ENCODE peak calls at places on chromosomes 11 and 22, in five cellular contexts. One of them, this sample, is unnamed.

GRCh38 chr22:42720263-42721044 is at the start of gene A4GALT:
- DNase-seq in adrenal gland: no peak
- DNase-seq in K562: peak
- DNase-seq in esophagus muscularis mucosa: no peak
- DNase-seq in prostate gland: no peak
- DNase-seq in this sample: no peak

GRCh38 chr11:65915101-65915820 is 3.6 kb downstream of the C11orf68 start:
- DNase-seq in adrenal gland: no peak
- DNase-seq in prostate gland: no peak
- DNase-seq in esophagus muscularis mucosa: no peak
- DNase-seq in K562: no peak
- DNase-seq in this sample: no peak

GRCh38 chr11:2471048-2471803 is 26.4 kb downstream of the KCNQ1 start:
- DNase-seq in prostate gland: no peak
- DNase-seq in esophagus muscularis mucosa: peak
- DNase-seq in adrenal gland: peak
- DNase-seq in K562: no peak
- DNase-seq in this sample: peak

GRCh38 chr11:70860855-70861254 is 391.5 kb downstream of the SHANK2 start:
- DNase-seq in adrenal gland: no peak
- DNase-seq in esophagus muscularis mucosa: no peak
- DNase-seq in K562: no peak
- DNase-seq in prostate gland: no peak
- DNase-seq in this sample: no peak

GRCh38 chr22:19176175-19176630 is 2.3 kb downstream of the SLC25A1 start:
- DNase-seq in K562: no peak
- DNase-seq in prostate gland: no peak
- DNase-seq in adrenal gland: no peak
- DNase-seq in esophagus muscularis mucosa: no peak
- DNase-seq in this sample: no peak

GRCh38 chr11:2213890-2214526 is 42.4 kb upstream of the TH start:
- DNase-seq in esophagus muscularis mucosa: peak
- DNase-seq in prostate gland: no peak
- DNase-seq in K562: no peak
- DNase-seq in adrenal gland: no peak
- DNase-seq in this sample: peak

GRCh38 chr11:16382638-16383380 is 26.5 kb upstream of the SOX6 start:
- DNase-seq in adrenal gland: no peak
- DNase-seq in esophagus muscularis mucosa: no peak
- DNase-seq in prostate gland: no peak
- DNase-seq in K562: no peak
- DNase-seq in this sample: no peak

GRCh38 chr11:115930886-115931537 is 426.8 kb upstream of the CADM1 start:
- DNase-seq in prostate gland: no peak
- DNase-seq in adrenal gland: no peak
- DNase-seq in K562: no peak
- DNase-seq in esophagus muscularis mucosa: no peak
- DNase-seq in this sample: no peak

GRCh38 chr11:11789735-11790369 is 51.9 kb upstream of the USP47 start:
- DNase-seq in esophagus muscularis mucosa: peak
- DNase-seq in prostate gland: no peak
- DNase-seq in adrenal gland: no peak
- DNase-seq in K562: peak
- DNase-seq in this sample: no peak

GRCh38 chr11:61079416-61080150 is 22.7 kb upstream of the CD5 start:
- DNase-seq in K562: no peak
- DNase-seq in adrenal gland: no peak
- DNase-seq in prostate gland: no peak
- DNase-seq in esophagus muscularis mucosa: no peak
- DNase-seq in this sample: no peak

GRCh38 chr11:19808076-19808911 is 95.7 kb downstream of the NAV2 start:
- DNase-seq in esophagus muscularis mucosa: no peak
- DNase-seq in K562: no peak
- DNase-seq in prostate gland: no peak
- DNase-seq in adrenal gland: no peak
- DNase-seq in this sample: no peak

GRCh38 chr11:64729851-64730382 is 6.9 kb upstream of the NRXN2 start:
- DNase-seq in prostate gland: no peak
- DNase-seq in esophagus muscularis mucosa: no peak
- DNase-seq in adrenal gland: peak
- DNase-seq in K562: peak
- DNase-seq in this sample: no peak

DNA sequence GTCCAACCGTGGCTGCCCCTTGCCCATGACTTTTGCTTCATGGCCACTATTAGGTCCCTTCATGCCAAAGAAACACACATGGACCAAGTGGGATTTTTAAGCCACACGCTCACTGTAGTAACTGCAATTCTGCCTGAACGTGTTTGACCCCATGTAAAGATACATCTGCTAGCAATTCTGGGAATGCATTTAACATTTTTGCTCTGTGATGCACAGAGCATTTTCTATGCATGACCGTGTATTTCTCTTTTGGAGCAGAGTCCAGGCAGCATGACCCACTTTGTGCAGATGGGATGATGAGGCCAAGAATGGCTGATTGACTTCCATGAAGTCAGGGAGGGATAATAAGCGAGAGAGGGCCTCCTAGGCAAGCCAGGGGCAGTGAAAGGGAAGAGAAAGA is 108.5 kb downstream of the TP53I11 start:
- DNase-seq in esophagus muscularis mucosa: no peak
- DNase-seq in K562: no peak
- DNase-seq in prostate gland: no peak
- DNase-seq in adrenal gland: no peak
- DNase-seq in this sample: no peak
- H3K4me3 ChIP-seq in esophagus muscularis mucosa: no peak
- H3K4me3 ChIP-seq in K562: no peak
- H3K4me3 ChIP-seq in prostate gland: no peak
- H3K4me3 ChIP-seq in adrenal gland: no peak
- H3K4me3 ChIP-seq in this sample: no peak

GRCh38 chr11:34266987-34267386 is 90.8 kb downstream of the ABTB2 start:
- DNase-seq in K562: no peak
- DNase-seq in prostate gland: no peak
- DNase-seq in adrenal gland: no peak
- DNase-seq in esophagus muscularis mucosa: no peak
- DNase-seq in this sample: no peak
- TF ChIP-seq CTCF in K562: no peak
- TF ChIP-seq CTCF in prostate gland: no peak
- TF ChIP-seq CTCF in adrenal gland: no peak
- TF ChIP-seq CTCF in esophagus muscularis mucosa: no peak
- TF ChIP-seq CTCF in this sample: no peak

GRCh38 chr11:108662700-108663099 is 2.2 kb upstream of the DDX10 start:
- DNase-seq in K562: no peak
- DNase-seq in prostate gland: no peak
- DNase-seq in esophagus muscularis mucosa: no peak
- DNase-seq in adrenal gland: no peak
- DNase-seq in this sample: no peak

GRCh38 chr11:108663154-108663877 is 1.6 kb upstream of the DDX10 start:
- DNase-seq in adrenal gland: no peak
- DNase-seq in prostate gland: no peak
- DNase-seq in K562: no peak
- DNase-seq in esophagus muscularis mucosa: no peak
- DNase-seq in this sample: no peak

GRCh38 chr11:108664241-108664640 is 628 bp upstream of the DDX10 start:
- DNase-seq in adrenal gland: peak
- DNase-seq in K562: no peak
- DNase-seq in prostate gland: no peak
- DNase-seq in esophagus muscularis mucosa: no peak
- DNase-seq in this sample: no peak

GRCh38 chr11:108666373-108666772 is 1.5 kb downstream of the DDX10 start:
- DNase-seq in K562: no peak
- DNase-seq in esophagus muscularis mucosa: no peak
- DNase-seq in prostate gland: no peak
- DNase-seq in adrenal gland: no peak
- DNase-seq in this sample: no peak

DNA sequence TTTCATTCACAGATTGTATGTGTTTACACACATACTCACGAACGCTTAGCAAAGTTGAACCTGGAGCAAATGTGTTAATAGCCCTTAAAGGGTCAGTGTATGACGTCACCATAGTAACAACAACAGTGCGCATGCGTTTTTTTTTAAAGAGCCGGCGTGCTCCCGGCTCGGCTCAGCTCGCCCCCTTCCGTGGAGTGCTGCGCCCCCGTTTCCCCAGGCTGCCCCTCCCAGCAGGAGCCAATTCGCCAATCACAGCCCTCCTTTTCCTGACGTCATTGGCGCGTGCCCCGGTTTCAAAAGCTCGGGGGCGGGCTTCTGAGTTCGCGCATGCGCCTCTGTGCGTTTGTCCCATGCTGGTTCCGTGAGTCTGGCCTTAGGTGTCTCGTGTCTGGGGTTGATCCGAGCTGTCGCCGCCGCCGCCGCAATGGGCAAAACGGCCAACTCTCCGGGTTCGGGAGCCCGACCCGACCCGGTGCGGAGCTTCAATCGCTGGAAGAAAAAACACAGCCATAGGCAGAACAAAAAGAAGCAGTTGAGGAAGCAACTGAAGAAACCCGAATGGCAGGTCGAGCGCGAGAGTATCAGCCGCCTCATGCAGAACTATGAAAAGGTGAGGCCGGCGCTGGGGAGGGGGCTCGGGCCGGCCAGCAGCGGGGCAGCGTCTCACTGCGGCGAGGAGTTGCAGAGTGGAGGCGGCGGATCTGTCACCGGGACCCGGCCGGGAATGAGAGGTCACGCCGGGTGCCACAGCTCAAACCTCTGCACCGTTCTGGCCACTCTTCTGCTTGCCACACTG is at the start of gene DDX10:
- DNase-seq in K562: peak
- DNase-seq in prostate gland: peak
- DNase-seq in esophagus muscularis mucosa: peak
- DNase-seq in adrenal gland: peak
- DNase-seq in this sample: peak
- TF ChIP-seq POLR2A in K562: peak
- TF ChIP-seq POLR2A in prostate gland: peak
- TF ChIP-seq POLR2A in esophagus muscularis mucosa: no peak
- TF ChIP-seq POLR2A in adrenal gland: no peak
- TF ChIP-seq POLR2A in this sample: no peak

DNA sequence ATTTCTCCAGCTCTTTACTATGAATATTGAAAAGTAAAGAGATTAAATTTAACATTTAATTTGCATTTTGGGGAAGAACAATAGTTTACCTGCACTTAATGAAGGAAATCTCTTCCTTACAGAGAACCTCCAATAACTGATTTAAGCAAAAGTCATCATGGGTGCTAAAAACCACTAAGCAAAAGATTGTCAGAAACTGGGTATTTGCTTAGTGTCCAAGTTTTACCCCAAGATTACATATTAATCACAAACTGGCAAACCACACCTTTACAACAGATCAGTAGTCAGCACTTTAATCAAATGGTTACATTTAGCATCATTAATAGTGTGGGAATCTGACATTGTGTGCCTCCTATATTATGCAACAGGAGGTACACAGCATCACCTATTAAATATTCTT is 2.7 kb downstream of the ZBTB44 start:
- DNase-seq in prostate gland: no peak
- DNase-seq in K562: no peak
- DNase-seq in adrenal gland: no peak
- DNase-seq in esophagus muscularis mucosa: no peak
- DNase-seq in this sample: no peak
- H3K4me3 ChIP-seq in prostate gland: no peak
- H3K4me3 ChIP-seq in K562: no peak
- H3K4me3 ChIP-seq in adrenal gland: no peak
- H3K4me3 ChIP-seq in esophagus muscularis mucosa: no peak
- H3K4me3 ChIP-seq in this sample: no peak

DNA sequence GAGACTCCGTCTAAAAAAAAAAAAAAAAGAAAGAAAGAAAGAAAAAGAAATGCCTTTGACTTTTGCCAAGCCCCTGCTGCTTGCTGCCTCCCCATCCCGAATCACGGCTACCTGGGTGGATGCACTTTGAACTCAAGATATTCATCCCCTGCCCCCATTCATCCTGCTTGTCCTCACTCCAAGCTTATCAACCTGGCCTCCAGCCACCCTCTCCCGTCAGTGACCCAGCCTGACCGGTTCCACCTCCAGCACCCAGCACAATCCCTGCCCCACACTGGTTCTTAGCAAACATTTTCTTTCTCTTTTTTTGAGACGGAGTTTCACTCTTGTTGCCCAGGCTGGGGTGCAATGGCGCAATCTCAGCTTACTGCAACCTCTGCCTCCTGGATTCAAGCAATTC is 44.4 kb downstream of the CYTH4 start:
- DNase-seq in esophagus muscularis mucosa: no peak
- DNase-seq in prostate gland: peak
- DNase-seq in K562: no peak
- DNase-seq in adrenal gland: no peak
- DNase-seq in this sample: no peak
- TF ChIP-seq CTCF in esophagus muscularis mucosa: no peak
- TF ChIP-seq CTCF in prostate gland: no peak
- TF ChIP-seq CTCF in K562: no peak
- TF ChIP-seq CTCF in adrenal gland: no peak
- TF ChIP-seq CTCF in this sample: no peak

DNA sequence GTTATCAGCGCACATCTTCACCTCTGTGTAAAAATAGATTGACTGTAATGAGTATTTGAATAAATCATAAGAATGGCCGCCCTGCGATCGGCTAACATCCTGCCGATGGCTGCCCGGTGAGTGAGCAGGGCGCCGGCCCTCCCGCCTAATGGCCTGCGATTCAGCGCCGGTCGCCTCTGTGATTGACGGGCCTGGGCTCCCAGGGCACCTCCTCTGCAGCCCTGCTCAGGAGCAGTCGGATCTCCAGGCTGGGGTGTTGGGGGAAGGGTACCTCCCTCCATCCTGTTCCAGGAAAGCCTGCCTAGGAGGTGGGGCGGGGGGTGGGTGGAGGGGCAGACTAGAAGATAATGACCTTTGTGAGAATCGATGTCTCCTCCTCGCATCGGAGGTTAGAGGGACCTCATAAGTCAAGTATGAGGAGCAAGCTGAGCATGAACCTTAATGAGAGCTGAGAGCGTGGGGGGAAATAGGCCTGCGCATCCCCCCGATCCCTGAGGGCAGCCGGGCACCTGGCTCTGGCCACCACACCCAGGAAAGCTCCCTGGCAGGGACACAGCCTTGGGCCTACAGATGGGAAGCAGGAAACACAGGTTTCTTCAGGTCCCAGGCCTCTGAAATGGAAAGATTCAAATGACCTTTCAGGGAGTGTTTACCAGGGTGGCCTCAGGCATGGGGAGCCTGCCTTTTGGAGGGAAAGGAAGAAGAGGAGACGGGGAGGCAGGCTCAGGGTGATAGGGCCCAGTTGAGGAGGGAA is 71.7 kb downstream of the PKNOX2 start:
- DNase-seq in esophagus muscularis mucosa: no peak
- DNase-seq in adrenal gland: no peak
- DNase-seq in prostate gland: no peak
- DNase-seq in K562: no peak
- DNase-seq in this sample: no peak
- TF ChIP-seq POLR2A in esophagus muscularis mucosa: no peak
- TF ChIP-seq POLR2A in adrenal gland: no peak
- TF ChIP-seq POLR2A in prostate gland: no peak
- TF ChIP-seq POLR2A in K562: no peak
- TF ChIP-seq POLR2A in this sample: no peak

GRCh38 chr11:88480217-88480616 is 142.7 kb upstream of the CTSC start:
- DNase-seq in esophagus muscularis mucosa: no peak
- DNase-seq in adrenal gland: no peak
- DNase-seq in K562: no peak
- DNase-seq in prostate gland: no peak
- DNase-seq in this sample: no peak

GRCh38 chr11:88474655-88475054 is 137.1 kb upstream of the CTSC start:
- DNase-seq in adrenal gland: no peak
- DNase-seq in prostate gland: no peak
- DNase-seq in K562: no peak
- DNase-seq in esophagus muscularis mucosa: no peak
- DNase-seq in this sample: no peak

GRCh38 chr11:88475991-88476418 is 138.5 kb upstream of the CTSC start:
- DNase-seq in K562: no peak
- DNase-seq in esophagus muscularis mucosa: no peak
- DNase-seq in prostate gland: no peak
- DNase-seq in adrenal gland: no peak
- DNase-seq in this sample: no peak

GRCh38 chr11:88482871-88483301 is 145.3 kb upstream of the CTSC start:
- DNase-seq in prostate gland: no peak
- DNase-seq in K562: no peak
- DNase-seq in adrenal gland: no peak
- DNase-seq in esophagus muscularis mucosa: no peak
- DNase-seq in this sample: no peak

GRCh38 chr11:88478136-88478785 is 140.7 kb upstream of the CTSC start:
- DNase-seq in K562: no peak
- DNase-seq in esophagus muscularis mucosa: no peak
- DNase-seq in prostate gland: no peak
- DNase-seq in adrenal gland: no peak
- DNase-seq in this sample: no peak
- H3K4me3 ChIP-seq in K562: no peak
- H3K4me3 ChIP-seq in esophagus muscularis mucosa: no peak
- H3K4me3 ChIP-seq in prostate gland: no peak
- H3K4me3 ChIP-seq in adrenal gland: no peak
- H3K4me3 ChIP-seq in this sample: no peak

This sample was measured in lower leg skin.